ENCODE peak calls at places on chromosomes 2 and 18, in seven cellular contexts. A is NCI-H2107; I is psoas muscle; G is WTC11; E is GOT3; Y is hypothalamus; D is stimulated activated CD4-positive, alpha-beta T cell treated with anti-CD3 and anti-CD28 coated beads, Interleukin-12 subunit alpha, Interleukin-12 subunit beta, amount 100 ng/mL, for 4 hours. J is an unnamed sample.

GRCh38 chr2:167783266-167784070 is 463.9 kb downstream of the STK39 start:
- DNase-seq in A (no peak), I (peak; percentile 58), G (no peak), E (no peak), Y (no peak), D (no peak), J (no peak)

GRCh38 chr2:199962203-199962602 is 6.8 kb downstream of the MAIP1 start:
- DNase-seq in A (no peak), I (no peak), G (no peak), E (no peak), Y (no peak), D (no peak), J (no peak)

GRCh38 chr2:11802782-11803191 is 56.4 kb downstream of the LPIN1 start:
- DNase-seq in A (no peak), I (no peak), G (no peak), E (no peak), Y (no peak), D (no peak), J (peak; percentile 61)

GRCh38 chr2:19949071-19949470 is 40.8 kb downstream of the WDR35 start:
- DNase-seq in A (no peak), I (no peak), G (no peak), E (no peak), Y (no peak), D (no peak), J (no peak)

GRCh38 chr18:59669872-59670657 is 27.2 kb downstream of the CCBE1 start:
- DNase-seq in A (no peak), I (no peak), G (no peak), E (no peak), Y (no peak), D (no peak), J (no peak)

GRCh38 chr18:13381907-13382682 is 163.5 kb downstream of the LDLRAD4 start:
- DNase-seq in A (no peak), I (peak; percentile 79), G (no peak), E (no peak), Y (peak; percentile 53), D (no peak), J (peak; percentile 49)

GRCh38 chr2:211494085-211494484 is 937.7 kb downstream of the CPS1 start:
- DNase-seq in A (no peak), I (no peak), G (no peak), E (no peak), Y (no peak), D (no peak), J (no peak)

GRCh38 chr2:36650031-36650430 is 46.5 kb upstream of the VIT start:
- DNase-seq in A (no peak), I (peak; percentile 76), G (no peak), E (no peak), Y (no peak), D (no peak), J (no peak)

GRCh38 chr18:74745658-74746403 is 148.2 kb downstream of the ZNF407 start:
- DNase-seq in A (no peak), I (no peak), G (no peak), E (no peak), Y (no peak), D (no peak), J (no peak)

GRCh38 chr2:170836027-170836426 is 19.3 kb downstream of the GAD1 start:
- DNase-seq in A (no peak), I (no peak), G (no peak), E (no peak), Y (no peak), D (no peak), J (peak; percentile 29)

GRCh38 chr2:204264746-204265145 is 280.5 kb upstream of the PARD3B start:
- DNase-seq in A (peak; percentile 23), I (no peak), G (no peak), E (no peak), Y (no peak), D (no peak), J (no peak)

GRCh38 chr2:190267302-190267701 is 52.3 kb downstream of the HIBCH start:
- DNase-seq in A (no peak), I (no peak), G (no peak), E (no peak), Y (no peak), D (no peak), J (no peak)

GRCh38 chr2:16317211-16317830 is 348.3 kb downstream of the CYRIA start:
- DNase-seq in A (no peak), I (no peak), G (no peak), E (no peak), Y (no peak), D (no peak), J (no peak)

GRCh38 chr2:69659349-69659748 is 15.8 kb upstream of the AAK1 start:
- DNase-seq in A (no peak), I (no peak), G (no peak), E (no peak), Y (no peak), D (no peak), J (no peak)

GRCh38 chr2:177467646-177468045 is 75.1 kb downstream of the AGPS start:
- DNase-seq in A (no peak), I (no peak), G (no peak), E (no peak), Y (no peak), D (no peak), J (no peak)

GRCh38 chr2:127585270-127585807 is 49.9 kb downstream of the MYO7B start:
- DNase-seq in A (no peak), I (no peak), G (no peak), E (no peak), Y (no peak), D (no peak), J (no peak)

GRCh38 chr2:114192362-114192761 is 250.1 kb upstream of the DPP10 start:
- DNase-seq in A (no peak), I (no peak), G (no peak), E (no peak), Y (no peak), D (no peak), J (no peak)

GRCh38 chr2:187594801-187595200 is 40.6 kb upstream of the TFPI start:
- DNase-seq in A (no peak), I (no peak), G (no peak), E (no peak), Y (no peak), D (no peak), J (no peak)

GRCh38 chr2:111944536-111945210 is 46.3 kb downstream of the MERTK start:
- DNase-seq in A (no peak), I (no peak), G (no peak), E (no peak), Y (no peak), D (no peak), J (no peak)

GRCh38 chr18:48750485-48751175 is 200.1 kb downstream of the SMAD7 start:
- DNase-seq in A (no peak), I (peak; percentile 36), G (no peak), E (no peak), Y (no peak), D (no peak), J (no peak)

GRCh38 chr2:42923632-42924425 is 131.4 kb upstream of the HAAO start:
- DNase-seq in A (no peak), I (no peak), G (no peak), E (no peak), Y (no peak), D (no peak), J (no peak)